ENCODE peak calls at places on chromosomes 12 and 14, in eight cellular contexts. B, Y, Z, N, S, Q, L and I are unnamed samples.

GRCh38 chr12:58313091-58313855 is 371.9 kb downstream of the ATP23 start:
- DNase-seq in L (no peak), Y (peak), S (peak), B (no peak), Z (no peak), Q (no peak), N (no peak), I (no peak)

GRCh38 chr12:25286837-25287236 is 36.1 kb upstream of the KRAS start:
- DNase-seq in B (no peak), S (no peak), N (no peak), Y (no peak), Q (no peak), Z (no peak), L (no peak), I (no peak)

GRCh38 chr12:39275846-39276245 is 167.1 kb downstream of the KIF21A start:
- DNase-seq in S (no peak), Z (no peak), N (no peak), L (no peak), Y (no peak), B (no peak), Q (no peak), I (no peak)

GRCh38 chr14:69321601-69322330 is 61.8 kb downstream of the GALNT16 start:
- DNase-seq in B (peak), S (no peak), Z (no peak), N (peak), Q (no peak), Y (no peak), L (no peak), I (no peak)

GRCh38 chr12:115017346-115017745 is 333.4 kb upstream of the TBX3 start:
- DNase-seq in Y (no peak), S (no peak), N (no peak), Z (no peak), Q (no peak), L (no peak), B (no peak), I (no peak)

GRCh38 chr12:30989754-30990153 is 63.2 kb downstream of the TSPAN11 start:
- DNase-seq in S (no peak), N (no peak), Z (no peak), Y (no peak), Q (peak), B (no peak), L (peak), I (no peak)

GRCh38 chr14:54366726-54367707 is 29.8 kb upstream of the CDKN3 start:
- DNase-seq in Q (peak), L (peak), B (no peak), S (no peak), N (no peak), Z (no peak), Y (peak), I (no peak)

GRCh38 chr14:31902002-31902401 is 175.1 kb upstream of the ARHGAP5 start:
- DNase-seq in S (no peak), B (no peak), Z (no peak), Y (no peak), Q (no peak), L (no peak), N (no peak), I (no peak)

GRCh38 chr14:76755610-76756390 is 5.5 kb upstream of the VASH1 start:
- DNase-seq in Q (no peak), Y (no peak), S (no peak), L (no peak), Z (no peak), N (no peak), B (no peak), I (no peak)